ENCODE peak calls at places on chromosome 18, in ten cellular contexts. W is stimulated activated CD4-positive, alpha-beta T cell treated with anti-CD3 and anti-CD28 coated beads, Interleukin-15, amount 100 ng/mL, for 1 hour; J is SJCRH30; L is amniotic stem cell; B is activated naive CD4-positive, alpha-beta T cell treated with anti-CD3 and anti-CD28 coated beads, Interleukin-2, amount 10 ng/mL, durations not matched to agents 7 days and 5 days; F is fibroblast of pulmonary artery; D is HFF-Myc; Q is activated CD8-positive, alpha-beta T cell treated with anti-CD3 and anti-CD28 coated beads for 36 hours; M is G401; R is cardiac muscle cell. T is an unnamed sample.

GRCh38 chr18:54284967-54285785 is 15.9 kb downstream of the POLI start:
- DNase-seq in W (peak; percentile 32), J (no peak), L (peak; percentile 22), B (peak; percentile 46), F (peak; percentile 50), D (no peak), Q (peak; percentile 92), M (no peak), R (no peak), T (no peak)

GRCh38 chr18:13619505-13620205 is 106.7 kb downstream of the FAM210A start:
- DNase-seq in W (no peak), J (no peak), L (no peak), B (no peak), F (no peak), D (no peak), Q (no peak), M (no peak), R (no peak), T (no peak)

GRCh38 chr18:8786766-8787670 is 81.7 kb downstream of the MTCL1 start:
- DNase-seq in W (no peak), J (no peak), L (no peak), B (no peak), F (no peak), D (no peak), Q (no peak), M (no peak), R (no peak), T (no peak)

GRCh38 chr18:24600076-24600654 is 139.7 kb downstream of the HRH4 start:
- DNase-seq in W (no peak), J (peak; percentile 26), L (peak; percentile 24), B (no peak), F (peak; percentile 76), D (peak; percentile 43), Q (peak; percentile 18), M (peak; percentile 92), R (peak; percentile 80), T (no peak)

GRCh38 chr18:25373443-25373842 is 21.5 kb upstream of the ZNF521 start:
- DNase-seq in W (no peak), J (no peak), L (no peak), B (no peak), F (no peak), D (no peak), Q (no peak), M (no peak), R (no peak), T (no peak)

GRCh38 chr18:52694804-52695203 is 354.8 kb downstream of the DCC start:
- DNase-seq in W (no peak), J (no peak), L (no peak), B (no peak), F (peak; percentile 14), D (no peak), Q (peak; percentile 1), M (peak; percentile 3), R (no peak), T (no peak)

GRCh38 chr18:75257596-75257995 is 47.0 kb downstream of the TSHZ1 start:
- DNase-seq in W (no peak), J (no peak), L (no peak), B (no peak), F (no peak), D (no peak), Q (no peak), M (peak; percentile 26), R (no peak), T (no peak)

GRCh38 chr18:24968233-24968775 is 383.7 kb downstream of the ZNF521 start:
- DNase-seq in W (no peak), J (no peak), L (no peak), B (no peak), F (no peak), D (no peak), Q (no peak), M (no peak), R (no peak), T (no peak)

GRCh38 chr18:48892146-48892855 is 58.5 kb downstream of the SMAD7 start:
- DNase-seq in W (no peak), J (no peak), L (no peak), B (no peak), F (no peak), D (no peak), Q (no peak), M (no peak), R (no peak), T (no peak)

GRCh38 chr18:41466436-41467160 is 488.4 kb upstream of the PIK3C3 start:
- DNase-seq in W (no peak), J (no peak), L (peak; percentile 7), B (no peak), F (no peak), D (no peak), Q (no peak), M (no peak), R (no peak), T (no peak)

GRCh38 chr18:45900623-45901022 is 66.5 kb downstream of the EPG5 start:
- DNase-seq in W (no peak), J (no peak), L (no peak), B (no peak), F (no peak), D (no peak), Q (no peak), M (no peak), R (no peak), T (no peak)

GRCh38 chr18:69617888-69618287 is 217.2 kb downstream of the DOK6 start:
- DNase-seq in W (no peak), J (no peak), L (peak; percentile 67), B (no peak), F (peak; percentile 46), D (no peak), Q (no peak), M (no peak), R (no peak), T (no peak)

GRCh38 chr18:36663312-36663711 is 165.5 kb downstream of the TPGS2 start:
- DNase-seq in W (no peak), J (no peak), L (no peak), B (no peak), F (peak; percentile 55), D (no peak), Q (no peak), M (no peak), R (no peak), T (no peak)